ENCODE peak calls at places on chromosomes 2 and 18, in six cellular contexts. One of them, this sample, is unnamed.

GRCh38 chr2:101125374-101125773 is 25.8 kb downstream of the TBC1D8 start:
- DNase-seq in lower lobe of right lung: no peak
- DNase-seq in activated T-helper 1 cell treated with Interleukin-2 at 50 U/mL for 16 hours: no peak
- DNase-seq in cardiac fibroblast: peak
- DNase-seq in astrocyte of the spinal cord: no peak
- DNase-seq in hippocampal formation: no peak
- DNase-seq in this sample: peak

GRCh38 chr18:60892441-60892840 is 440.8 kb upstream of the CDH20 start:
- DNase-seq in lower lobe of right lung: no peak
- DNase-seq in activated T-helper 1 cell treated with Interleukin-2 at 50 U/mL for 16 hours: no peak
- DNase-seq in cardiac fibroblast: peak
- DNase-seq in astrocyte of the spinal cord: peak
- DNase-seq in hippocampal formation: no peak
- DNase-seq in this sample: peak

GRCh38 chr2:133655565-133656113 is 87.4 kb upstream of the NCKAP5 start:
- DNase-seq in lower lobe of right lung: no peak
- DNase-seq in activated T-helper 1 cell treated with Interleukin-2 at 50 U/mL for 16 hours: no peak
- DNase-seq in cardiac fibroblast: peak
- DNase-seq in astrocyte of the spinal cord: no peak
- DNase-seq in hippocampal formation: no peak
- DNase-seq in this sample: no peak

GRCh38 chr18:77123313-77124231 is 9.0 kb downstream of the MBP start:
- DNase-seq in lower lobe of right lung: no peak
- DNase-seq in activated T-helper 1 cell treated with Interleukin-2 at 50 U/mL for 16 hours: no peak
- DNase-seq in cardiac fibroblast: no peak
- DNase-seq in astrocyte of the spinal cord: no peak
- DNase-seq in hippocampal formation: no peak
- DNase-seq in this sample: no peak

GRCh38 chr2:190627881-190628412 is 20.9 kb upstream of the NAB1 start:
- DNase-seq in lower lobe of right lung: no peak
- DNase-seq in activated T-helper 1 cell treated with Interleukin-2 at 50 U/mL for 16 hours: no peak
- DNase-seq in cardiac fibroblast: peak
- DNase-seq in astrocyte of the spinal cord: peak
- DNase-seq in hippocampal formation: peak
- DNase-seq in this sample: no peak

GRCh38 chr2:11539317-11540147 is 5.7 kb downstream of the GREB1 start:
- DNase-seq in lower lobe of right lung: no peak
- DNase-seq in activated T-helper 1 cell treated with Interleukin-2 at 50 U/mL for 16 hours: no peak
- DNase-seq in cardiac fibroblast: no peak
- DNase-seq in astrocyte of the spinal cord: peak
- DNase-seq in hippocampal formation: no peak
- DNase-seq in this sample: no peak

GRCh38 chr2:233165895-233166661 is 85.4 kb upstream of the ATG16L1 start:
- DNase-seq in lower lobe of right lung: peak
- DNase-seq in activated T-helper 1 cell treated with Interleukin-2 at 50 U/mL for 16 hours: peak
- DNase-seq in cardiac fibroblast: no peak
- DNase-seq in astrocyte of the spinal cord: peak
- DNase-seq in hippocampal formation: no peak
- DNase-seq in this sample: peak

GRCh38 chr2:127080226-127080940 is 26.6 kb downstream of the BIN1 start:
- DNase-seq in lower lobe of right lung: no peak
- DNase-seq in activated T-helper 1 cell treated with Interleukin-2 at 50 U/mL for 16 hours: peak
- DNase-seq in cardiac fibroblast: no peak
- DNase-seq in astrocyte of the spinal cord: no peak
- DNase-seq in hippocampal formation: no peak
- DNase-seq in this sample: no peak

GRCh38 chr2:236855176-236855865 is 230.4 kb upstream of the COPS8 start:
- DNase-seq in lower lobe of right lung: no peak
- DNase-seq in activated T-helper 1 cell treated with Interleukin-2 at 50 U/mL for 16 hours: no peak
- DNase-seq in cardiac fibroblast: no peak
- DNase-seq in astrocyte of the spinal cord: no peak
- DNase-seq in hippocampal formation: no peak
- DNase-seq in this sample: no peak

GRCh38 chr2:86226069-86226468 is 26.8 kb downstream of the MRPL35 start:
- DNase-seq in lower lobe of right lung: no peak
- DNase-seq in activated T-helper 1 cell treated with Interleukin-2 at 50 U/mL for 16 hours: no peak
- DNase-seq in cardiac fibroblast: no peak
- DNase-seq in astrocyte of the spinal cord: no peak
- DNase-seq in hippocampal formation: no peak
- DNase-seq in this sample: no peak

GRCh38 chr18:57970356-57971095 is 73.5 kb upstream of the NEDD4L start:
- DNase-seq in lower lobe of right lung: no peak
- DNase-seq in activated T-helper 1 cell treated with Interleukin-2 at 50 U/mL for 16 hours: no peak
- DNase-seq in cardiac fibroblast: no peak
- DNase-seq in astrocyte of the spinal cord: no peak
- DNase-seq in hippocampal formation: no peak
- DNase-seq in this sample: no peak

GRCh38 chr18:49733896-49734585 is 79.3 kb downstream of the ACAA2 start:
- DNase-seq in lower lobe of right lung: no peak
- DNase-seq in activated T-helper 1 cell treated with Interleukin-2 at 50 U/mL for 16 hours: no peak
- DNase-seq in cardiac fibroblast: no peak
- DNase-seq in astrocyte of the spinal cord: no peak
- DNase-seq in hippocampal formation: no peak
- DNase-seq in this sample: no peak

GRCh38 chr2:50674876-50675275 is 357.1 kb downstream of the NRXN1 start:
- DNase-seq in lower lobe of right lung: no peak
- DNase-seq in activated T-helper 1 cell treated with Interleukin-2 at 50 U/mL for 16 hours: no peak
- DNase-seq in cardiac fibroblast: no peak
- DNase-seq in astrocyte of the spinal cord: no peak
- DNase-seq in hippocampal formation: no peak
- DNase-seq in this sample: no peak

GRCh38 chr2:132448771-132449170 is 32.2 kb downstream of the GPR39 start:
- DNase-seq in lower lobe of right lung: no peak
- DNase-seq in activated T-helper 1 cell treated with Interleukin-2 at 50 U/mL for 16 hours: no peak
- DNase-seq in cardiac fibroblast: peak
- DNase-seq in astrocyte of the spinal cord: peak
- DNase-seq in hippocampal formation: peak
- DNase-seq in this sample: peak

GRCh38 chr2:18835787-18836186 is 246.4 kb upstream of the NT5C1B start:
- DNase-seq in lower lobe of right lung: no peak
- DNase-seq in activated T-helper 1 cell treated with Interleukin-2 at 50 U/mL for 16 hours: no peak
- DNase-seq in cardiac fibroblast: no peak
- DNase-seq in astrocyte of the spinal cord: no peak
- DNase-seq in hippocampal formation: no peak
- DNase-seq in this sample: no peak

GRCh38 chr2:219434718-219435525 is at the start of gene SPEG:
- DNase-seq in lower lobe of right lung: no peak
- DNase-seq in activated T-helper 1 cell treated with Interleukin-2 at 50 U/mL for 16 hours: no peak
- DNase-seq in cardiac fibroblast: no peak
- DNase-seq in astrocyte of the spinal cord: no peak
- DNase-seq in hippocampal formation: no peak
- DNase-seq in this sample: no peak

GRCh38 chr18:62033756-62034155 is 140.9 kb upstream of the RNF152 start:
- DNase-seq in lower lobe of right lung: no peak
- DNase-seq in activated T-helper 1 cell treated with Interleukin-2 at 50 U/mL for 16 hours: no peak
- DNase-seq in cardiac fibroblast: no peak
- DNase-seq in astrocyte of the spinal cord: no peak
- DNase-seq in hippocampal formation: no peak
- DNase-seq in this sample: peak

GRCh38 chr2:26469092-26469710 is 8.7 kb downstream of the OTOF start:
- DNase-seq in lower lobe of right lung: peak
- DNase-seq in activated T-helper 1 cell treated with Interleukin-2 at 50 U/mL for 16 hours: no peak
- DNase-seq in cardiac fibroblast: peak
- DNase-seq in astrocyte of the spinal cord: peak
- DNase-seq in hippocampal formation: no peak
- DNase-seq in this sample: peak

GRCh38 chr2:69169990-69170389 is 157.0 kb downstream of the ANTXR1 start:
- DNase-seq in lower lobe of right lung: no peak
- DNase-seq in activated T-helper 1 cell treated with Interleukin-2 at 50 U/mL for 16 hours: no peak
- DNase-seq in cardiac fibroblast: no peak
- DNase-seq in astrocyte of the spinal cord: peak
- DNase-seq in hippocampal formation: no peak
- DNase-seq in this sample: no peak

GRCh38 chr2:239216614-239217273 is 184.1 kb downstream of the HDAC4 start:
- DNase-seq in lower lobe of right lung: no peak
- DNase-seq in activated T-helper 1 cell treated with Interleukin-2 at 50 U/mL for 16 hours: no peak
- DNase-seq in cardiac fibroblast: no peak
- DNase-seq in astrocyte of the spinal cord: no peak
- DNase-seq in hippocampal formation: no peak
- DNase-seq in this sample: no peak

GRCh38 chr2:72770879-72771461 is 54.9 kb downstream of the EXOC6B start:
- DNase-seq in lower lobe of right lung: no peak
- DNase-seq in activated T-helper 1 cell treated with Interleukin-2 at 50 U/mL for 16 hours: peak
- DNase-seq in cardiac fibroblast: peak
- DNase-seq in astrocyte of the spinal cord: peak
- DNase-seq in hippocampal formation: peak
- DNase-seq in this sample: peak

GRCh38 chr2:211941359-211941758 is 597.2 kb downstream of the ERBB4 start:
- DNase-seq in lower lobe of right lung: no peak
- DNase-seq in activated T-helper 1 cell treated with Interleukin-2 at 50 U/mL for 16 hours: no peak
- DNase-seq in cardiac fibroblast: no peak
- DNase-seq in astrocyte of the spinal cord: no peak
- DNase-seq in hippocampal formation: no peak
- DNase-seq in this sample: no peak

GRCh38 chr2:96336104-96336775 is 674 bp downstream of the NCAPH start:
- DNase-seq in lower lobe of right lung: no peak
- DNase-seq in activated T-helper 1 cell treated with Interleukin-2 at 50 U/mL for 16 hours: no peak
- DNase-seq in cardiac fibroblast: no peak
- DNase-seq in astrocyte of the spinal cord: no peak
- DNase-seq in hippocampal formation: no peak
- DNase-seq in this sample: no peak

GRCh38 chr2:3179208-3179607 is 198.4 kb downstream of the EIPR1 start:
- DNase-seq in lower lobe of right lung: no peak
- DNase-seq in activated T-helper 1 cell treated with Interleukin-2 at 50 U/mL for 16 hours: no peak
- DNase-seq in cardiac fibroblast: no peak
- DNase-seq in astrocyte of the spinal cord: no peak
- DNase-seq in hippocampal formation: no peak
- DNase-seq in this sample: no peak

GRCh38 chr2:171958475-171958874 is 36.2 kb downstream of the HAT1 start:
- DNase-seq in lower lobe of right lung: no peak
- DNase-seq in activated T-helper 1 cell treated with Interleukin-2 at 50 U/mL for 16 hours: no peak
- DNase-seq in cardiac fibroblast: peak
- DNase-seq in astrocyte of the spinal cord: peak
- DNase-seq in hippocampal formation: no peak
- DNase-seq in this sample: peak